ENCODE peak calls at places on chromosomes 5 and 9, in four cellular contexts. O is fibroblast of lung, V is MM.1S, E is mesenchymal stem cell. J is an unnamed sample.

GRCh38 chr9:21017092-21017491 is 14.3 kb downstream of the HACD4 start:
- DNase-seq in O (peak; percentile 67), V (no peak), E (peak; percentile 46), J (no peak)

GRCh38 chr5:157540707-157541451 is 34.7 kb downstream of the ADAM19 start:
- DNase-seq in O (peak; percentile 87), V (peak; percentile 79), E (peak; percentile 81), J (peak; percentile 39)

GRCh38 chr9:69582544-69583297 is 89.5 kb downstream of the APBA1 start:
- DNase-seq in O (no peak), V (peak; percentile 40), E (peak; percentile 17), J (no peak)

GRCh38 chr9:34125681-34126206 is 754 bp downstream of the DCAF12 start:
- DNase-seq in O (peak; percentile 46), V (peak; percentile 7), E (peak; percentile 62), J (peak; percentile 44)

GRCh38 chr5:149990518-149991376 is 9.7 kb downstream of the TIGD6 start:
- DNase-seq in O (peak; percentile 61), V (peak; percentile 68), E (peak; percentile 78), J (peak; percentile 86)

GRCh38 chr5:159469496-159470370 is 139.4 kb upstream of the IL12B start:
- DNase-seq in O (peak; percentile 30), V (peak; percentile 55), E (no peak), J (no peak)

GRCh38 chr5:79236970-79237734 is 1.2 kb downstream of the JMY start:
- DNase-seq in O (peak; percentile 60), V (peak; percentile 64), E (peak; percentile 53), J (peak; percentile 60)

GRCh38 chr9:129860653-129861446 is 25.6 kb downstream of the USP20 start:
- DNase-seq in O (no peak), V (no peak), E (no peak), J (no peak)

GRCh38 chr9:130320697-130321080 is 55.1 kb downstream of the HMCN2 start:
- DNase-seq in O (no peak), V (no peak), E (no peak), J (peak; percentile 43)

DNA sequence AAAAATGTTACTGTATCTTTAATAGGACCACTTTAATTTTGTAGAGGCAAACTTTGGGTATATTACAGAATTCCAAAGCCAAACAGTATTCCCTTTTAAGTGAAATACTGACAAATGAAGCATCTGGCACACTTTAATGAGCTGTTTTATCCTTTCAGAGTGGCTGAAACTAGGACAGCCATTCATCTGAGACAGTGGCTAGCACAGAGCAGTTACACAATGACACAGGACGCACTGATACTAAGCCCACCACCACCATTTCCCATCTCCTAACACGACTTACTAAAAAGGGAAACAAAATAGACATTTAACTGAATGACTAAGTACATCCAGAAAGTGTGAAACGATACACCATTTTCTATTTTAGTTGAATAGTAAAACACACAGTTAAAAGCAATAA is 120.4 kb upstream of the RETREG1 start:
- DNase-seq in O (no peak), V (no peak), E (no peak), J (no peak)
- H3K9ac ChIP-seq in O (no peak overlapping the region), V (no peak overlapping the region), E (no peak overlapping the region), J (no peak overlapping the region)

GRCh38 chr9:136631038-136632000 is 31.4 kb upstream of the EGFL7 start:
- DNase-seq in O (peak; percentile 70), V (peak; percentile 64), E (peak; percentile 86), J (peak; percentile 86)
- H3K27ac ChIP-seq in O (no peak overlapping the region), V (no peak overlapping the region), E (no peak overlapping the region), J (no peak overlapping the region)

DNA sequence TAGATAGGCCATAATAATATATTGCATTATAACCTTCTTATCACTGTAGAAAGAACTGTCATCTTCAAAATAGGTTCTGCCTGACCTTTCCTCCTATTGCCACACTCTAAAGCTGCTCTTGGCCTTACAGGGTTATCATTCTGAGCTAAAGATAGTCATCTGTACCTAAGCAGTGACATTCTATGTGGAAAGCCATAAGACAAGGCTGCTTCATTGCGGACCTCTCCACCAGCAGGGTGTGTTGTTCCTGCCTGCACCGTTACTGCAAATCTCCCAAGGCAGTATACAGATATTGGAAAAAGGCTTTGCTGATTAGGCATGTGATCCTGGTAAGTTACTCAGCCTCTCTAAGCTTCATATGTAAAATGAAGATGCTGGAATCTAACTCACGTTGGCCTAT is 8.1 kb downstream of the ZNF622 start:
- DNase-seq in O (no peak), V (no peak), E (no peak), J (no peak)
- H3K4me1 ChIP-seq in O (peaks cover 19% of the 10 kb centered on the region), V (no peaks in the 10 kb centered on the region), E (peaks cover 10% of the 10 kb centered on the region), J (peaks cover 10% of the 10 kb centered on the region)

GRCh38 chr5:444226-444625 is 1.2 kb downstream of the EXOC3 start:
- DNase-seq in O (no peak), V (no peak), E (no peak), J (no peak)
- H3K9ac ChIP-seq in O (peak overlapping the region; percentile 84), V (no peak overlapping the region), E (peak overlapping the region; percentile 92), J (peak overlapping the region; percentile 98)

DNA sequence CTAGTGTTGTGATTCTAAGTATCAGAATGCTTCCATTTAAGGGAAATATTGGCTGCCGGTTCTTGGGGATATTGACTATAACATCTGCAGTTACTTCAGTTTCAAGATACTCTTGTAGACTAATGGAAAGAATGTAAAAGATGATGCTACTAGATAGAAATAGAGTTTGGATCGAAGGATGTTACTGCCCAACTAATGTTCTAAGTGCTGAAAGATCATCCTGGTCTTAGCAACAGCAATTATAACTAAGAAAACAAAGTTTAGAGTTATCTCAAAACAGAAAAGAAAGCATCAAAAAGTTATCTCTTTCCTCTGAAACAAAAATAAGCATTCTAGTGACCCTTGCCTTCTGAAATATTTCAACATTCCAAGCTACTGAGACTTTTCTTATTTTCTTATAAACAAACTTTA is 49.9 kb downstream of the ITGA1 start:
- DNase-seq in O (peak; percentile 56), V (no peak), E (peak; percentile 70), J (no peak)
- H3K27ac ChIP-seq in O (peak overlapping the region; percentile 84), V (no peak overlapping the region), E (peak overlapping the region; percentile 100), J (peak overlapping the region; percentile 25)